ENCODE peak calls at places on chromosomes 12 and 14, in five cellular contexts. One of them, this sample, is unnamed.

GRCh38 chr14:44945264-44945663 is 16.5 kb downstream of the KLHL28 start:
- DNase-seq in CD8-positive, alpha-beta memory T cell: no peak
- DNase-seq in endothelial cell: no peak
- DNase-seq in hypothalamus: no peak
- DNase-seq in fibroblast of mammary gland: peak
- DNase-seq in this sample: no peak

GRCh38 chr12:5624873-5625272 is 193.0 kb downstream of the NTF3 start:
- DNase-seq in CD8-positive, alpha-beta memory T cell: no peak
- DNase-seq in endothelial cell: peak
- DNase-seq in hypothalamus: no peak
- DNase-seq in fibroblast of mammary gland: no peak
- DNase-seq in this sample: no peak

GRCh38 chr12:27572486-27573255 is 48.7 kb downstream of the PPFIBP1 start:
- DNase-seq in CD8-positive, alpha-beta memory T cell: no peak
- DNase-seq in endothelial cell: no peak
- DNase-seq in hypothalamus: no peak
- DNase-seq in fibroblast of mammary gland: peak
- DNase-seq in this sample: no peak

GRCh38 chr12:4153343-4153892 is 120.1 kb upstream of the CCND2 start:
- DNase-seq in CD8-positive, alpha-beta memory T cell: no peak
- DNase-seq in endothelial cell: no peak
- DNase-seq in hypothalamus: no peak
- DNase-seq in fibroblast of mammary gland: no peak
- DNase-seq in this sample: no peak

GRCh38 chr12:56630180-56630632 is at the start of gene BAZ2A:
- DNase-seq in CD8-positive, alpha-beta memory T cell: peak
- DNase-seq in endothelial cell: peak
- DNase-seq in hypothalamus: peak
- DNase-seq in fibroblast of mammary gland: peak
- DNase-seq in this sample: peak

GRCh38 chr12:73629893-73630872 is 907.5 kb upstream of the ATXN7L3B start:
- DNase-seq in CD8-positive, alpha-beta memory T cell: no peak
- DNase-seq in endothelial cell: no peak
- DNase-seq in hypothalamus: no peak
- DNase-seq in fibroblast of mammary gland: no peak
- DNase-seq in this sample: peak

GRCh38 chr12:55829967-55830600 is 697 bp upstream of the DNAJC14 start:
- DNase-seq in CD8-positive, alpha-beta memory T cell: peak
- DNase-seq in endothelial cell: peak
- DNase-seq in hypothalamus: peak
- DNase-seq in fibroblast of mammary gland: no peak
- DNase-seq in this sample: peak

GRCh38 chr12:49637401-49637800 is 14.0 kb downstream of the PRPF40B start:
- DNase-seq in CD8-positive, alpha-beta memory T cell: no peak
- DNase-seq in endothelial cell: peak
- DNase-seq in hypothalamus: no peak
- DNase-seq in fibroblast of mammary gland: no peak
- DNase-seq in this sample: no peak

GRCh38 chr12:43912851-43913250 is 77.0 kb downstream of the TMEM117 start:
- DNase-seq in CD8-positive, alpha-beta memory T cell: no peak
- DNase-seq in endothelial cell: no peak
- DNase-seq in hypothalamus: no peak
- DNase-seq in fibroblast of mammary gland: no peak
- DNase-seq in this sample: no peak

GRCh38 chr14:103618999-103619398 is 10.0 kb upstream of the KLC1 start:
- DNase-seq in CD8-positive, alpha-beta memory T cell: no peak
- DNase-seq in endothelial cell: no peak
- DNase-seq in hypothalamus: no peak
- DNase-seq in fibroblast of mammary gland: no peak
- DNase-seq in this sample: no peak

GRCh38 chr14:72892879-72893635 is 844 bp downstream of the DPF3 start:
- DNase-seq in CD8-positive, alpha-beta memory T cell: peak
- DNase-seq in endothelial cell: peak
- DNase-seq in hypothalamus: no peak
- DNase-seq in fibroblast of mammary gland: no peak
- DNase-seq in this sample: peak

GRCh38 chr12:46383654-46384450 is 11.3 kb upstream of the SLC38A2 start:
- DNase-seq in CD8-positive, alpha-beta memory T cell: peak
- DNase-seq in endothelial cell: peak
- DNase-seq in hypothalamus: peak
- DNase-seq in fibroblast of mammary gland: peak
- DNase-seq in this sample: no peak

GRCh38 chr14:36339817-36340216 is 19.4 kb upstream of the MBIP start:
- DNase-seq in CD8-positive, alpha-beta memory T cell: no peak
- DNase-seq in endothelial cell: no peak
- DNase-seq in hypothalamus: no peak
- DNase-seq in fibroblast of mammary gland: no peak
- DNase-seq in this sample: no peak

GRCh38 chr12:100926669-100927248 is 132.2 kb downstream of the ANO4 start:
- DNase-seq in CD8-positive, alpha-beta memory T cell: no peak
- DNase-seq in endothelial cell: peak
- DNase-seq in hypothalamus: no peak
- DNase-seq in fibroblast of mammary gland: peak
- DNase-seq in this sample: peak

GRCh38 chr12:83904175-83904574 is 1008.4 kb downstream of the SLC6A15 start:
- DNase-seq in CD8-positive, alpha-beta memory T cell: no peak
- DNase-seq in endothelial cell: no peak
- DNase-seq in hypothalamus: no peak
- DNase-seq in fibroblast of mammary gland: no peak
- DNase-seq in this sample: no peak

GRCh38 chr12:96585977-96586376 is 96.6 kb downstream of the CFAP54 start:
- DNase-seq in CD8-positive, alpha-beta memory T cell: no peak
- DNase-seq in endothelial cell: no peak
- DNase-seq in hypothalamus: no peak
- DNase-seq in fibroblast of mammary gland: peak
- DNase-seq in this sample: no peak

GRCh38 chr14:103144085-103144484 is 20.8 kb downstream of the TNFAIP2 start:
- DNase-seq in CD8-positive, alpha-beta memory T cell: no peak
- DNase-seq in endothelial cell: no peak
- DNase-seq in hypothalamus: no peak
- DNase-seq in fibroblast of mammary gland: peak
- DNase-seq in this sample: no peak

GRCh38 chr14:64646103-64646502 is 58.1 kb upstream of the PLEKHG3 start:
- DNase-seq in CD8-positive, alpha-beta memory T cell: no peak
- DNase-seq in endothelial cell: no peak
- DNase-seq in hypothalamus: no peak
- DNase-seq in fibroblast of mammary gland: peak
- DNase-seq in this sample: no peak

GRCh38 chr14:77804592-77804991 is 4.7 kb downstream of the ADCK1 start:
- DNase-seq in CD8-positive, alpha-beta memory T cell: no peak
- DNase-seq in endothelial cell: peak
- DNase-seq in hypothalamus: no peak
- DNase-seq in fibroblast of mammary gland: peak
- DNase-seq in this sample: peak

GRCh38 chr12:41983896-41984295 is 160.8 kb downstream of the GXYLT1 start:
- DNase-seq in CD8-positive, alpha-beta memory T cell: no peak
- DNase-seq in endothelial cell: no peak
- DNase-seq in hypothalamus: no peak
- DNase-seq in fibroblast of mammary gland: no peak
- DNase-seq in this sample: no peak

GRCh38 chr12:46150735-46151134 is 118.1 kb downstream of the SLC38A1 start:
- DNase-seq in CD8-positive, alpha-beta memory T cell: no peak
- DNase-seq in endothelial cell: no peak
- DNase-seq in hypothalamus: no peak
- DNase-seq in fibroblast of mammary gland: no peak
- DNase-seq in this sample: no peak

This sample was measured in WTC11.